ENCODE peak calls at places on chromosomes 1 and 21, in eight cellular contexts. D is body of pancreas; R is GM06990; H is Peyer's patch; L is CD4-positive, alpha-beta T cell; G is cardiac muscle cell; A is BE2C; P is dorsolateral prefrontal cortex. C is an unnamed sample.

GRCh38 chr21:37219766-37220432 is 47.2 kb downstream of the VPS26C start:
- DNase-seq in L (no peak), D (no peak), G (peak), R (no peak), A (no peak), H (no peak), P (no peak), C (no peak)

GRCh38 chr21:34227386-34227852 is 136.4 kb upstream of the KCNE2 start:
- DNase-seq in H (no peak), G (peak), D (no peak), R (no peak), L (no peak), P (no peak), A (no peak), C (no peak)

GRCh38 chr21:25577765-25578069 is 29.6 kb downstream of the MRPL39 start:
- DNase-seq in P (no peak), H (no peak), R (no peak), G (no peak), L (no peak), D (no peak), A (no peak), C (no peak)

GRCh38 chr1:224720216-224720615 is 104.1 kb downstream of the CNIH3 start:
- DNase-seq in H (no peak), P (no peak), R (no peak), L (no peak), D (peak), A (no peak), G (no peak), C (no peak)

GRCh38 chr1:97332716-97333115 is 588.1 kb downstream of the DPYD start:
- DNase-seq in G (peak), P (no peak), D (no peak), R (no peak), A (no peak), H (no peak), L (no peak), C (no peak)

GRCh38 chr1:68111804-68112436 is 61.5 kb upstream of the DIRAS3 start:
- DNase-seq in G (peak), H (peak), D (peak), R (no peak), P (peak), L (no peak), A (peak), C (peak)

GRCh38 chr1:181413836-181414235 is 69.5 kb upstream of the CACNA1E start:
- DNase-seq in P (no peak), H (no peak), G (no peak), D (no peak), A (no peak), L (no peak), R (no peak), C (no peak)

GRCh38 chr1:17441993-17442357 is 2.5 kb upstream of the RCC2 start:
- DNase-seq in H (no peak), R (no peak), D (no peak), G (no peak), A (no peak), L (no peak), P (no peak), C (no peak)

GRCh38 chr1:50123071-50123470 is 14.4 kb downstream of the ELAVL4 start:
- DNase-seq in G (no peak), H (no peak), D (no peak), L (no peak), R (no peak), P (no peak), A (no peak), C (no peak)

GRCh38 chr1:178951600-178951999 is 74.1 kb upstream of the FAM20B start:
- DNase-seq in L (no peak), G (no peak), A (no peak), D (no peak), R (no peak), P (no peak), H (no peak), C (no peak)

GRCh38 chr21:41375875-41376274 is 14.0 kb downstream of the MX2 start:
- DNase-seq in P (no peak), H (no peak), D (no peak), G (no peak), A (no peak), R (no peak), L (no peak), C (no peak)

GRCh38 chr1:49102752-49103151 is 326.1 kb upstream of the BEND5 start:
- DNase-seq in P (no peak), R (no peak), G (peak), D (no peak), L (no peak), A (no peak), H (no peak), C (no peak)

GRCh38 chr1:79705218-79705617 is 698.7 kb upstream of the ADGRL4 start:
- DNase-seq in D (no peak), H (no peak), L (no peak), A (no peak), R (no peak), P (no peak), G (no peak), C (no peak)

GRCh38 chr21:39121600-39122355 is 61.5 kb downstream of the PSMG1 start:
- DNase-seq in P (no peak), G (no peak), L (no peak), R (no peak), H (no peak), A (no peak), D (no peak), C (no peak)

GRCh38 chr1:203325418-203326091 is 20.2 kb downstream of the BTG2 start:
- DNase-seq in G (no peak), P (peak), H (peak), L (no peak), D (peak), A (peak), R (peak), C (no peak)

GRCh38 chr1:223712856-223713494 is 636 bp downstream of the CAPN2 start:
- DNase-seq in P (no peak), A (no peak), G (no peak), L (no peak), D (no peak), H (peak), R (no peak), C (peak)

GRCh38 chr21:46118871-46119564 is 21.1 kb downstream of the COL6A2 start:
- DNase-seq in L (no peak), A (peak), D (no peak), P (no peak), R (no peak), G (no peak), H (peak), C (peak)

GRCh38 chr1:110234691-110235090 is 24.6 kb downstream of the KCNC4 start:
- DNase-seq in D (no peak), P (no peak), L (no peak), G (no peak), H (no peak), A (no peak), R (no peak), C (no peak)

GRCh38 chr1:192904438-192904895 is 95.6 kb downstream of the RGS2 start:
- DNase-seq in G (peak), D (peak), H (no peak), P (no peak), R (no peak), L (no peak), A (no peak), C (no peak)

GRCh38 chr21:27796106-27796505 is 829.2 kb upstream of the ADAMTS5 start:
- DNase-seq in A (no peak), L (no peak), P (no peak), R (no peak), G (peak), H (no peak), D (no peak), C (no peak)

GRCh38 chr1:227782226-227782625 is 33.2 kb upstream of the PRSS38 start:
- DNase-seq in L (no peak), D (no peak), A (no peak), G (no peak), H (peak), R (no peak), P (peak), C (no peak)

GRCh38 chr1:25008192-25008485 is 78.1 kb upstream of the RUNX3 start:
- DNase-seq in A (no peak), H (no peak), R (no peak), D (no peak), L (no peak), G (no peak), P (no peak), C (no peak)

GRCh38 chr1:211591980-211592493 is 13.1 kb upstream of the SLC30A1 start:
- DNase-seq in A (peak), R (no peak), G (peak), P (no peak), D (no peak), L (no peak), H (no peak), C (no peak)

GRCh38 chr1:234554478-234555311 is 55.3 kb downstream of the IRF2BP2 start:
- DNase-seq in R (no peak), A (peak), G (peak), D (no peak), H (no peak), L (no peak), P (no peak), C (peak)

GRCh38 chr1:39266269-39266668 is 61.8 kb downstream of the MACF1 start:
- DNase-seq in R (no peak), A (no peak), L (no peak), G (peak), H (no peak), D (no peak), P (no peak), C (no peak)

GRCh38 chr1:232306269-232306911 is 323.5 kb downstream of the SIPA1L2 start:
- DNase-seq in L (no peak), H (no peak), D (no peak), R (no peak), G (peak), P (no peak), A (no peak), C (peak)

GRCh38 chr1:167542109-167543032 is 11.2 kb downstream of the CREG1 start:
- DNase-seq in R (no peak), L (no peak), P (no peak), D (no peak), H (no peak), A (no peak), G (no peak), C (no peak)

GRCh38 chr1:42240964-42241755 is 76.6 kb upstream of the GUCA2A start:
- DNase-seq in A (no peak), L (no peak), P (no peak), R (no peak), D (no peak), H (no peak), G (peak), C (no peak)

GRCh38 chr21:46604975-46605758 is at the start of gene S100B:
- DNase-seq in D (no peak), A (peak), P (peak), R (no peak), L (no peak), G (no peak), H (no peak), C (no peak)

GRCh38 chr21:28633803-28634572 is 358.7 kb downstream of the LTN1 start:
- DNase-seq in G (peak), R (no peak), P (no peak), D (no peak), H (no peak), L (no peak), A (no peak), C (no peak)

GRCh38 chr1:204041803-204042505 is 31.0 kb upstream of the SOX13 start:
- DNase-seq in L (no peak), R (no peak), D (no peak), G (peak), H (no peak), P (no peak), A (no peak), C (no peak)

GRCh38 chr1:174815036-174815435 is 184.7 kb upstream of the CACYBP start:
- DNase-seq in L (no peak), H (no peak), P (no peak), D (no peak), A (no peak), G (no peak), R (peak), C (no peak)

GRCh38 chr1:158117854-158118691 is 62.6 kb upstream of the CD1D start:
- DNase-seq in H (peak), L (no peak), A (peak), D (peak), R (no peak), P (peak), G (peak), C (peak)

GRCh38 chr1:56330400-56331026 is 248.8 kb downstream of the PLPP3 start:
- DNase-seq in H (no peak), L (no peak), A (no peak), R (peak), G (peak), P (no peak), D (no peak), C (no peak)

GRCh38 chr21:33069994-33070811 is at the start of gene OLIG1:
- DNase-seq in R (peak), P (peak), G (peak), A (no peak), L (no peak), H (no peak), D (peak), C (peak)

GRCh38 chr21:30733026-30733425 is 14.0 kb downstream of the KRTAP21-2 start:
- DNase-seq in H (no peak), R (no peak), A (no peak), D (no peak), P (no peak), L (no peak), G (no peak), C (no peak)
- TF ChIP-seq CTCF in H (no peak), R (no peak), A (no peak), D (no peak), P (no peak), L (no peak), G (no peak), C (no peak)

GRCh38 chr1:154104433-154105082 is 50.3 kb downstream of the NUP210L start:
- DNase-seq in R (no peak), D (no peak), A (no peak), H (no peak), L (no peak), P (no peak), G (no peak), C (no peak)
- TF ChIP-seq CTCF in R (peak), D (no peak), A (no peak), H (no peak), L (no peak), P (no peak), G (no peak), C (no peak)

DNA sequence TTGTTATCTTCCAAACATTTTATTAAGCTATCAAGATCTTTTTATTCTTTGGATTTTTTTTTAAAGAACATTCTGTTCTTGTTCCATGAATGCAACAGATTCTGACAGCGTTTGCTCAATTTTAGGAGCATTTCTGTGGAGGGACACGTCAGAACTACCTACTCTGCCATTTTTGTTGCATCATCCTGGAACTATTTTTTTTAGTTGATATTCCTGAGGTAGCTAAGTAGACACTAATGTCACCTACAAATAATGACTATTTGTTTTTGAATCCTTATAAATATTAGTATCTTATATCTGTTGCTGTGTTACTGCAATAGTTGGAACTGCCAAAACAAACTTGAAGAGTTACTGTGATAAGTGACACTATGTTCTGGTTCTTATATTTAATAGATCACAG is 57.2 kb downstream of the DNAI4 start:
- DNase-seq in R (no peak), A (no peak), G (no peak), P (no peak), D (no peak), L (no peak), H (no peak), C (no peak)
- TF ChIP-seq CTCF in R (no peak), A (no peak), G (no peak), P (no peak), D (no peak), L (no peak), H (no peak), C (no peak)

DNA sequence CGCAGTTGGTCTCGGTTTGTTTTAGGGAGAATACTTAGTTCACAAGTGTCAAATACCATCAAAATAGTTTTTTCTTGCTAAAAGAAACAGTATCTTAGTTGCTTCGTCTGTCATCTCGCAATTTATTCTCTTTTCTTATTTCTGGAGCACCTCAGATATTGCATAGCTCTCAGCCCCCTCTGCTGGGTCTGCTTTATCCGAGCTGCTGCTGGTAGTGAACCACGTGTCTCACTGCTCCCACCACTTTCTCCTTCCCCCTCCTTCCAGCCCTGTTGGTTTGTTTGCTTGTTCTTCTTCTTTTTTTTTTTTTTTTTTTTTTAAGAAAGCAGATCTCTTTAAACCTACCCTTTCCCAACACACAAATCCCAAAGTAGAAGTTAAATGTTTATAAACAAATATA is 170.8 kb downstream of the EDEM3 start:
- DNase-seq in P (no peak), D (no peak), H (no peak), A (no peak), L (no peak), G (peak), R (no peak), C (no peak)
- TF ChIP-seq CTCF in P (no peak), D (no peak), H (no peak), A (peak), L (no peak), G (no peak), R (no peak), C (no peak)

DNA sequence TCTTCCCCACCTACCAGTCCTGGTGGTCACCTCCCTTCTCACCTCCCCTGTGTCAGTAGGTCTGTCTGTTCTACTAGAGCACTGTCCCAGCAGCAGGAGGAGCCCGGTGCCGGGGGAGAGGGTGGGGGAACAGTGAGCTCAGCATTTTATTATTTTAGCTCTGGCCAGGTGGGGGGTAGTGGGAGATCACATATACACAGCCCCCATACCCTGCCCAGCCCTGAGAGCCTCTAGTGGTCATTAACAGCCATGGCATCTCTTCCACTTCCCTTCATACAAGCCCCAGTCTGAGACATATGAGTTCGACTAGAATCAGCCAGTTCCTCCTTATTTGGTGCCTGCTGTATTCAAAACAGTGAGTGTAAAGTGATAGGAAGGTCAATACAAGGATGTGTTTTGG is at the start of gene TMOD4:
- DNase-seq in P (no peak), H (no peak), D (no peak), G (no peak), A (no peak), R (no peak), L (no peak), C (no peak)
- TF ChIP-seq CTCF in P (peak), H (peak), D (peak), G (peak), A (peak), R (peak), L (peak), C (peak)

GRCh38 chr1:230798187-230798484 is 50.9 kb downstream of the CAPN9 start:
- DNase-seq in H (no peak), L (no peak), R (no peak), P (no peak), D (no peak), A (no peak), G (no peak), C (no peak)
- TF ChIP-seq CTCF in H (no peak), L (no peak), R (no peak), P (peak), D (no peak), A (no peak), G (no peak), C (no peak)

GRCh38 chr1:34131396-34132160 is 33.5 kb downstream of the CSMD2 start:
- DNase-seq in P (no peak), A (no peak), G (no peak), L (no peak), D (no peak), H (no peak), R (no peak), C (no peak)

GRCh38 chr1:34128186-34128889 is 36.7 kb downstream of the CSMD2 start:
- DNase-seq in D (no peak), H (no peak), G (no peak), P (no peak), R (no peak), L (no peak), A (no peak), C (no peak)

GRCh38 chr1:34130306-34130705 is 34.7 kb downstream of the CSMD2 start:
- DNase-seq in A (no peak), R (no peak), D (no peak), G (no peak), P (no peak), H (no peak), L (no peak), C (no peak)

GRCh38 chr1:34127006-34128000 is 37.7 kb downstream of the CSMD2 start:
- DNase-seq in G (no peak), H (no peak), R (no peak), A (no peak), L (no peak), P (no peak), D (no peak), C (no peak)

DNA sequence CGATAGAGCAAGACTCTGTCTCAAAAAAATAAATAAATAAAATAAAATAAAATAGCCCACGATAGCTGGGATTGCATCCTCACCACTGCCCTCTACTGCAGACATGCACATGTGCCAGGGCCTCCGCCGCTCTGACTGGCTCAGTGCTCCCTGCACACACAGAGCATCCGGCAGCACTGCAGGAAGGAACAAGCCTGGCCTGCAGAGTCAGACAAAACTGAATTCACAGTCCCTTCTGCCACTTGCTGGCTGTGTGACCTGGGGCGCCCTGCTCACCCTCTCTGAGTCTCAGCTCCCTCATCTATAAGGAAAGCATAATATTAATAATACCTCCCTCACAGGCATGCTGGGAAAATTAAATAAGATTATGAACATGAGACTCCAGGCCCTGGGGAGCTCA is 35.4 kb downstream of the CSMD2 start:
- DNase-seq in R (no peak), H (no peak), P (no peak), G (no peak), A (no peak), D (no peak), L (no peak), C (no peak)
- TF ChIP-seq CTCF in R (no peak), H (no peak), P (no peak), G (no peak), A (no peak), D (no peak), L (no peak), C (no peak)

C was measured in nephron progenitor cell.